ENCODE peak calls at places on chromosome 4, in eight cellular contexts. A is brain microvascular endothelial cell, S is tibial artery, U is right atrium auricular region, Z is IMR-90, P is H1, Q is mucosa of descending colon, B is astrocyte. K is an unnamed sample.

GRCh38 chr4:40722576-40723161 is 27.1 kb upstream of the NSUN7 start:
- DNase-seq in A (no peak), S (no peak), U (no peak), Z (no peak), P (no peak), Q (peak), B (no peak), K (no peak)

GRCh38 chr4:76571274-76571673 is 136.2 kb downstream of the SHROOM3 start:
- DNase-seq in A (no peak), S (no peak), U (no peak), Z (no peak), P (no peak), Q (no peak), B (no peak), K (no peak)

GRCh38 chr4:136680271-136680670 is 852.0 kb downstream of the PCDH18 start:
- DNase-seq in A (no peak), S (no peak), U (no peak), Z (peak), P (no peak), Q (no peak), B (no peak), K (no peak)

GRCh38 chr4:161279095-161279494 is 884.7 kb downstream of the FSTL5 start:
- DNase-seq in A (no peak), S (no peak), U (no peak), Z (no peak), P (no peak), Q (no peak), B (no peak), K (no peak)

GRCh38 chr4:150130953-150131352 is 52.7 kb downstream of the DCLK2 start:
- DNase-seq in A (peak), S (no peak), U (no peak), Z (peak), P (no peak), Q (no peak), B (peak), K (peak)

GRCh38 chr4:40564815-40565505 is 64.7 kb downstream of the RBM47 start:
- DNase-seq in A (no peak), S (no peak), U (no peak), Z (no peak), P (no peak), Q (no peak), B (no peak), K (no peak)

GRCh38 chr4:6222761-6223292 is 22.5 kb upstream of the JAKMIP1 start:
- DNase-seq in A (no peak), S (no peak), U (no peak), Z (no peak), P (peak), Q (no peak), B (no peak), K (no peak)

GRCh38 chr4:159677521-159677920 is 574.6 kb downstream of the RAPGEF2 start:
- DNase-seq in A (peak), S (no peak), U (no peak), Z (no peak), P (no peak), Q (no peak), B (peak), K (no peak)

GRCh38 chr4:147103403-147103946 is 157.8 kb upstream of the TTC29 start:
- DNase-seq in A (peak), S (peak), U (peak), Z (peak), P (no peak), Q (no peak), B (peak), K (peak)

GRCh38 chr4:141142423-141142822 is 9.2 kb upstream of the RNF150 start:
- DNase-seq in A (no peak), S (no peak), U (no peak), Z (no peak), P (no peak), Q (no peak), B (peak), K (no peak)

GRCh38 chr4:3480528-3481112 is 17.5 kb downstream of the DOK7 start:
- DNase-seq in A (peak), S (peak), U (peak), Z (peak), P (peak), Q (peak), B (peak), K (peak)

GRCh38 chr4:65943076-65943475 is 272.8 kb upstream of the EPHA5 start:
- DNase-seq in A (peak), S (no peak), U (no peak), Z (no peak), P (no peak), Q (no peak), B (peak), K (no peak)

GRCh38 chr4:105198541-105198940 is 51.9 kb downstream of the TET2 start:
- DNase-seq in A (no peak), S (no peak), U (no peak), Z (no peak), P (no peak), Q (no peak), B (peak), K (no peak)

GRCh38 chr4:11183358-11183745 is 245.3 kb downstream of the HS3ST1 start:
- DNase-seq in A (no peak), S (no peak), U (no peak), Z (no peak), P (no peak), Q (no peak), B (peak), K (peak)

GRCh38 chr4:7041851-7042696 is 1.1 kb upstream of the TADA2B start:
- DNase-seq in A (no peak), S (peak), U (peak), Z (peak), P (no peak), Q (peak), B (peak), K (peak)

GRCh38 chr4:143773998-143774898 is 73.8 kb upstream of the FREM3 start:
- DNase-seq in A (peak), S (no peak), U (no peak), Z (peak), P (peak), Q (peak), B (peak), K (peak)

GRCh38 chr4:15132739-15133138 is 130.5 kb downstream of the CPEB2 start:
- DNase-seq in A (no peak), S (no peak), U (no peak), Z (no peak), P (no peak), Q (no peak), B (no peak), K (no peak)

GRCh38 chr4:2469192-2469984 is 482 bp downstream of the RNF4 start:
- DNase-seq in A (no peak), S (no peak), U (no peak), Z (peak), P (no peak), Q (peak), B (no peak), K (peak)

GRCh38 chr4:147793973-147794690 is 62.2 kb downstream of the ARHGAP10 start:
- DNase-seq in A (no peak), S (no peak), U (no peak), Z (no peak), P (no peak), Q (no peak), B (no peak), K (no peak)

GRCh38 chr4:119031218-119031617 is 104.4 kb upstream of the MYOZ2 start:
- DNase-seq in A (no peak), S (no peak), U (no peak), Z (no peak), P (no peak), Q (no peak), B (no peak), K (no peak)

GRCh38 chr4:119032921-119033685 is 102.5 kb upstream of the MYOZ2 start:
- DNase-seq in A (no peak), S (no peak), U (no peak), Z (no peak), P (no peak), Q (no peak), B (no peak), K (no peak)

GRCh38 chr4:119037709-119038463 is 97.7 kb upstream of the MYOZ2 start:
- DNase-seq in A (no peak), S (no peak), U (no peak), Z (no peak), P (no peak), Q (no peak), B (no peak), K (no peak)

GRCh38 chr4:119035941-119036737 is 99.5 kb upstream of the MYOZ2 start:
- DNase-seq in A (no peak), S (no peak), U (no peak), Z (peak), P (no peak), Q (no peak), B (peak), K (no peak)

DNA sequence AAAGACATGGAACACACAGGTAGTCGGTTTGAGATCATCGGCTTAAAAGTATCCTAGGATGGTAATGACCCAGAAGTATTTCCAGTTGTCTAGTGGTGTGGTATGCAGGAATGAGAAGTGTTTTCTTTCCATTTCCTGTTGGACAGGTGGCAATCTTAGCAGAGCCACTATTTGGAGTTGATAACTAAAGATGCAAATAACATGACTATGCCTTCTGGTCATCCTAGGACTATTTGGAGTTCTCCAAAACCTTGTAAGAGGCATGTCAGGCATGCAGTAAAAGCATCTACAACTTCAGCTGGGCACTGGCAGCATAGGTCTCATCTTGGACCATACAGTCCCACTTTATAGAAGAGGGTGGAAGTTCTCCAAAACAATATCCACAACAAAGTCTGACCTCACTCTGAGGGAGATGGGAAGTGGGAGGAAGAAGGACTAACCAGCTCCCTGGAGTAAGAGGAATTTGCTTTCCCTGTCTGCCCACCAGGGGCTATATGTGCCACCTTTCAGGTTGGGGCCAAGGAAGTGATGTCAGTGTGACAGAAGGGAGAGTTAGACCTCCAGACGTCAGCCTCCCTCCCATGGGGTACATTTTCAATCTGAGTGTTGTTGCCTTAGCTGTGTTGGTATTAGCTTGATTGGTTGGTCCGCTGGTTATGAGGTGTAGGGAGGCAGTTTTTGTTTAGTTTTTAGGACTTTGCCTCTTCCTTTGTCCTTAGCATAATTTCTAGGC is 101.2 kb upstream of the MYOZ2 start:
- DNase-seq in A (no peak), S (no peak), U (no peak), Z (no peak), P (no peak), Q (no peak), B (peak), K (no peak)
- H3K4me3 ChIP-seq in A (no peak), S (peak), U (no peak), Z (no peak), P (no peak), Q (no peak), B (no peak), K (no peak)

GRCh38 chr4:47031011-47031678 is at the start of gene GABRB1:
- DNase-seq in A (peak), S (peak), U (peak), Z (peak), P (peak), Q (peak), B (peak), K (peak)
- H3K4me3 ChIP-seq in A (peak), S (peak), U (peak), Z (peak), P (peak), Q (no peak), B (peak), K (peak)

GRCh38 chr4:153114771-153115321 is 89.4 kb upstream of the TRIM2 start:
- DNase-seq in A (peak), S (no peak), U (peak), Z (peak), P (no peak), Q (no peak), B (peak), K (peak)

GRCh38 chr4:153115322-153116100 is 88.7 kb upstream of the TRIM2 start:
- DNase-seq in A (peak), S (no peak), U (peak), Z (peak), P (no peak), Q (no peak), B (peak), K (peak)

GRCh38 chr4:153117554-153117953 is 86.7 kb upstream of the TRIM2 start:
- DNase-seq in A (no peak), S (no peak), U (peak), Z (no peak), P (no peak), Q (no peak), B (no peak), K (no peak)

GRCh38 chr4:153116101-153116680 is 88.1 kb upstream of the TRIM2 start:
- DNase-seq in A (no peak), S (no peak), U (peak), Z (no peak), P (no peak), Q (no peak), B (no peak), K (no peak)

DNA sequence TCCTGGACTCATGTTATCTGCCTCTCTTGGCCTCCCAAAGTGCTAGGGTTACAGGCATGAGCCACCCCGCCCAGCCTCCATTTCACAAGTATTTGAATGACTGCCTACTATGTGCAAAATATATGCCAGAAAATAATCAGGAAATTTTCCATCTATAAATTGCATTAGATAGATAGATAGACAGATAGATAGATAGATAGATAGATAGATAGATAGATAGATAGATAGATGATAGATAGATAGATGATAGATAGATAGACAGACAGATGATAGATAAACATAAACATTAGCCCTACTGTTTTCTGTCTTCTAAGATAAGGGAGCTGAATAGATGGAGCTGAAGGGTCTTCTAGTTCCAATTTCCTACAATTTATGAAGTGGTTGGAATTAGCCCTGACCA is 87.4 kb upstream of the TRIM2 start:
- DNase-seq in A (no peak), S (no peak), U (no peak), Z (no peak), P (no peak), Q (no peak), B (no peak), K (no peak)
- H3K4me3 ChIP-seq in A (no peak), S (no peak), U (no peak), Z (no peak), P (no peak), Q (no peak), B (no peak), K (no peak)

GRCh38 chr4:34182346-34182745 is 2062.0 kb downstream of the ARAP2 start:
- DNase-seq in A (no peak), S (no peak), U (no peak), Z (peak), P (no peak), Q (no peak), B (peak), K (peak)

GRCh38 chr4:34181311-34181808 is 2063.0 kb downstream of the ARAP2 start:
- DNase-seq in A (peak), S (no peak), U (no peak), Z (peak), P (no peak), Q (no peak), B (peak), K (no peak)

GRCh38 chr4:34183916-34184315 is 2060.4 kb downstream of the ARAP2 start:
- DNase-seq in A (no peak), S (no peak), U (no peak), Z (no peak), P (no peak), Q (no peak), B (peak), K (no peak)

GRCh38 chr4:34178476-34178875 is 2065.8 kb downstream of the ARAP2 start:
- DNase-seq in A (no peak), S (no peak), U (no peak), Z (no peak), P (no peak), Q (no peak), B (peak), K (no peak)

DNA sequence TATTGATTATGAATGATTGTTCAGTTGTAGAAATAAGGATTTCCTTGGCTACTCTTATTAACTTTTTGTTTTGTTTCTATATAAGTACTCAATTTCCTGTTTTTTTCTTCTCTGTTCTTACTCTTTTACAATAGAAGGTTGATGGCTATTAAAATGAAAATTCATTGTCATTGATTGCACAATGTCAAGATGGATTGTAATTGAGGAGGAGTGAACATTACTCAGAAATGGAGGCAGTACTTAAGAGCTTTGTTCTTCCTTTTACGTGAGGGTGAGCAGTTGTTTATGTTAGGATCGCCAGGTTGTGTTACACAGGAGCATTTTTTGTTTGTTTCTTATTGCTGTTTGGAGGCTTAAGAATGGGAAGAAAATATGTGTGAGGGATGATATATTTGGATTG is 2062.4 kb downstream of the ARAP2 start:
- DNase-seq in A (no peak), S (no peak), U (no peak), Z (peak), P (no peak), Q (no peak), B (peak), K (no peak)
- H3K4me3 ChIP-seq in A (no peak), S (no peak), U (no peak), Z (no peak), P (no peak), Q (no peak), B (no peak), K (no peak)

GRCh38 chr4:109290918-109291317 is 11.5 kb downstream of the COL25A1 start:
- DNase-seq in A (no peak), S (no peak), U (no peak), Z (no peak), P (no peak), Q (no peak), B (no peak), K (no peak)

GRCh38 chr4:109294006-109294405 is 8.5 kb downstream of the COL25A1 start:
- DNase-seq in A (no peak), S (no peak), U (no peak), Z (no peak), P (no peak), Q (no peak), B (no peak), K (peak)

GRCh38 chr4:109296545-109296944 is 5.9 kb downstream of the COL25A1 start:
- DNase-seq in A (no peak), S (no peak), U (no peak), Z (no peak), P (no peak), Q (no peak), B (peak), K (no peak)

GRCh38 chr4:109295081-109295480 is 7.4 kb downstream of the COL25A1 start:
- DNase-seq in A (no peak), S (no peak), U (no peak), Z (no peak), P (no peak), Q (no peak), B (no peak), K (no peak)

DNA sequence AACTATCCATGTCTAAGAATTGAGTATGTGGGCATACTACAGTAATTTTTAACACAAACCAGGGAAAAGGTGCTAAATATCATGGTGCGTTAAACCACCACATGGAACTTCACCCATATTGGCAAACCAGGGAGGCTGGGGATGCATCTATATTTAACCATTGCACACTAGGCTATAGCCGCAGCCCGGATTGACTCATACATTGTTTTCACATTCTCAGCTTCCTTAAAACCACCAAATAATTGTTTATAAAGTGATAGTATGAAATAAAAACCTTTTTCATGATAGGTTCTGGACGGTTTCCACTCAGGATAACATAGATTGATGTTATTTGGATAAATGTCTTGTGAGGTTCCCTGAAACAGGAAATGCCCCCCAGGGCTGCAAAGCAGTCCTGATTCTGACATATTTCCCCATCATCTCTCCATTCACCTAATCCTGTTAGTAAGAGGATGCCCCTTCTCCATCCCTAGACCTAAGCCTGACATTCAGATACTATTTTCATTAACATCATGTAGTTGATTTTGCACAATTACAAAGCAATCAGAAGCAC is 7.9 kb downstream of the COL25A1 start:
- DNase-seq in A (peak), S (no peak), U (no peak), Z (peak), P (no peak), Q (no peak), B (peak), K (peak)
- H3K4me3 ChIP-seq in A (no peak), S (no peak), U (no peak), Z (no peak), P (no peak), Q (no peak), B (no peak), K (no peak)

GRCh38 chr4:108029321-108029720 is 39.6 kb downstream of the HADH start:
- DNase-seq in A (no peak), S (no peak), U (no peak), Z (no peak), P (no peak), Q (no peak), B (no peak), K (no peak)
- H3K4me3 ChIP-seq in A (no peak), S (no peak), U (no peak), Z (no peak), P (no peak), Q (no peak), B (no peak), K (no peak)